ENCODE peak calls at places on chromosomes 3 and 15, in four cellular contexts. L is kidney epithelial cell, Z is stomach, S is spleen. Y is an unnamed sample.
A peak's percentile ranks its signal among the peaks of the same experiment; 100 is the strongest.

GRCh38 chr3:139764936-139765335 is 87.2 kb upstream of the NMNAT3 start:
- DNase-seq in Z (no peak), L (peak; percentile 97), S (no peak), Y (peak; percentile 70)

GRCh38 chr3:7211740-7212139 is 350.8 kb downstream of the GRM7 start:
- DNase-seq in L (no peak), Z (no peak), S (no peak), Y (no peak)

GRCh38 chr3:58536501-58537411 is at the start of gene ACOX2:
- DNase-seq in S (no peak), Z (peak; percentile 48), L (no peak), Y (no peak)

GRCh38 chr3:110550511-110550910 is 521.1 kb upstream of the NECTIN3 start:
- DNase-seq in Z (no peak), L (no peak), S (no peak), Y (no peak)

GRCh38 chr3:108406661-108407206 is 103.7 kb downstream of the MYH15 start:
- DNase-seq in L (peak; percentile 26), S (no peak), Z (no peak), Y (no peak)

GRCh38 chr3:4712109-4712508 is 219.0 kb downstream of the ITPR1 start:
- DNase-seq in S (no peak), L (peak; percentile 82), Z (no peak), Y (no peak)

GRCh38 chr3:46017720-46018119 is 9.6 kb downstream of the XCR1 start:
- DNase-seq in S (no peak), L (no peak), Z (no peak), Y (no peak)

GRCh38 chr3:196684548-196685407 is 27.3 kb downstream of the CEP19 start:
- DNase-seq in S (peak; percentile 82), L (no peak), Z (peak; percentile 64), Y (no peak)

GRCh38 chr15:78930577-78931388 is 14.1 kb downstream of the CTSH start:
- DNase-seq in S (peak; percentile 61), Z (no peak), L (peak; percentile 77), Y (peak; percentile 87)

GRCh38 chr15:100057281-100057680 is 284.5 kb downstream of the ADAMTS17 start:
- DNase-seq in Z (no peak), S (no peak), L (no peak), Y (no peak)

GRCh38 chr3:32947466-32948238 is 3.8 kb upstream of the CCR4 start:
- DNase-seq in S (peak; percentile 91), L (peak; percentile 39), Z (peak; percentile 96), Y (no peak)

GRCh38 chr3:132983143-132983770 is 54.9 kb upstream of the TMEM108 start:
- DNase-seq in Z (no peak), L (no peak), S (no peak), Y (no peak)

GRCh38 chr3:35028157-35028556 is 611.2 kb upstream of the ARPP21 start:
- DNase-seq in S (no peak), Z (no peak), L (no peak), Y (no peak)

GRCh38 chr3:168517514-168518071 is 421.9 kb upstream of the GOLIM4 start:
- DNase-seq in L (no peak), Z (peak; percentile 25), S (no peak), Y (no peak)

GRCh38 chr3:15514663-15515357 is 6.7 kb downstream of the COLQ start:
- DNase-seq in L (no peak), Z (no peak), S (no peak), Y (no peak)

GRCh38 chr3:177705976-177706866 is 508.9 kb upstream of the TBL1XR1 start:
- DNase-seq in S (no peak), L (no peak), Z (no peak), Y (no peak)

GRCh38 chr3:196287066-196287404 is 491 bp downstream of the PCYT1A start:
- DNase-seq in L (no peak), Z (no peak), S (no peak), Y (no peak)

GRCh38 chr15:98713585-98714001 is 65.3 kb downstream of the IGF1R start:
- DNase-seq in S (no peak), Z (peak; percentile 53), L (no peak), Y (no peak)

GRCh38 chr15:60358935-60359672 is 38.7 kb downstream of the ANXA2 start:
- DNase-seq in L (no peak), Z (peak; percentile 48), S (no peak), Y (no peak)

GRCh38 chr3:41684802-41685740 is 276.8 kb downstream of the ULK4 start:
- DNase-seq in L (peak; percentile 86), Z (no peak), S (no peak), Y (no peak)

GRCh38 chr3:84318273-84318809 is 640.4 kb upstream of the CADM2 start:
- DNase-seq in S (no peak), L (no peak), Z (no peak), Y (no peak)

GRCh38 chr3:151468284-151468917 is 7.5 kb upstream of the IGSF10 start:
- DNase-seq in L (no peak), Z (peak; percentile 48), S (no peak), Y (no peak)

GRCh38 chr3:123102826-123103225 is 36.0 kb downstream of the PDIA5 start:
- DNase-seq in L (no peak), Z (no peak), S (peak; percentile 11), Y (no peak)

DNA sequence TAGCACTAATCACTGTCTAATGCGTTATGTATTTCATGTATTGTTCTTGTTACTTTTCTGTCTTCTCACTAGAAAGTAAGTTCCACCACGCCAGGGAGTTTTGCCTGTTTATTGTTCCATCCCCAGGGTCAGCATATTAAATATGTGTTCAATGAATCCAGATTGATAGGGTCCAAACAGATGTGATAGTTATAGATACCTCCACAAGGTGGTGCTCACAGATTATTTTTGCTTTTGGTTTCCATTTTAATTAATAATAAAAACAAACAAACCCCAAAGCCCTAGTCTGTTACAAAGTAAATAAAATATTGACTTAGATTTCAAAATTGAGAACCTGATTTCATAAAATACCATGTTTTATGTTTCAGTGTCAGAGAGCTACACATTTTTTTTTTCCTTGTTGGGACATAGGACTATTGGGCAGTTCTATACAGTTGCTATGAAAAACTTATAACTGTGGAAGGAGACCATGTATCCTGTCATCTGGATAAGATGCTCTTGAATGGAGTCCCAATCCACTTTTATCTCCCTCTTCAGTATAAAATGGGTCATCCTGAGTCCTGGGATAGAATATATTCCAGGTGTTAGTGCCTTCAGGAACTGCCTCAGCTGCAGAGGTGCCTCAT is 12.4 kb downstream of the OTOL1 start:
- DNase-seq in Z (no peak), S (no peak), L (no peak), Y (no peak)
- TF ChIP-seq CTCF in Z (no peak), S (peak; percentile 12), L (peak; percentile 29), Y (peak; percentile 18)

DNA sequence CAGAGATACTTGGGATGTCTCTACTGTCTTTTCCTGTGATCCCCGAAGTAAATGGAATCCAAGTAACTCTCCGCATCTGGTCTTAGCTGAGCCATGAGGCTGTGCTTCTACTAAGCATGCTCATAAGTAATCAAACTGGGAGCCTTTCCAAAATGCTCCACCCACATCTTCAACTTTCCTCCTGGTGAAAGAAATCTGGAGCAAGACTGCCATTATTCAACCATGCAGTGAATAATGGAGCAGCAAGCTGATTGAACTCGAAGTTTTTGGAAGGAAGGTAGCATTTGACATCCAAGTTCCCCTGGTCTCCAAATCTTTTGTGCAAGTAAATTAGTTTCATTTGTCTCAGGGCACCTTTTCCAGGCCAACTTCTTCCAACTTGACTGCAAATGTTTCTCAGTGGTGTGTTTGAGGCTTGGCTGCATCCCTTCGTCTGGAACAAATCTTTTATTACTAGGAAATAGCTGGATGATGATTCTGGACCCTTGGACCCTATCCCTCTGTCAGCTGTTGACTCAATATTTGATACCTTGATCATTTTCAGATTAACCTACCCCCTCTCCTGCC is 19.4 kb downstream of the GXYLT2 start:
- DNase-seq in S (no peak), Z (no peak), L (no peak), Y (peak; percentile 77)
- H3K4me3 ChIP-seq in S (no peak overlapping the region), Z (no peak overlapping the region), L (no peak overlapping the region), Y (no peak overlapping the region)

GRCh38 chr15:91524534-91524933 is 329.0 kb upstream of the SLCO3A1 start:
- DNase-seq in L (no peak), Z (no peak), S (no peak), Y (no peak)
- H3K27me3 ChIP-seq in L (no peaks in the 10 kb centered on the region), Z (no peaks in the 10 kb centered on the region), S (peaks cover 17% of the 10 kb centered on the region), Y (no peaks in the 10 kb centered on the region)

DNA sequence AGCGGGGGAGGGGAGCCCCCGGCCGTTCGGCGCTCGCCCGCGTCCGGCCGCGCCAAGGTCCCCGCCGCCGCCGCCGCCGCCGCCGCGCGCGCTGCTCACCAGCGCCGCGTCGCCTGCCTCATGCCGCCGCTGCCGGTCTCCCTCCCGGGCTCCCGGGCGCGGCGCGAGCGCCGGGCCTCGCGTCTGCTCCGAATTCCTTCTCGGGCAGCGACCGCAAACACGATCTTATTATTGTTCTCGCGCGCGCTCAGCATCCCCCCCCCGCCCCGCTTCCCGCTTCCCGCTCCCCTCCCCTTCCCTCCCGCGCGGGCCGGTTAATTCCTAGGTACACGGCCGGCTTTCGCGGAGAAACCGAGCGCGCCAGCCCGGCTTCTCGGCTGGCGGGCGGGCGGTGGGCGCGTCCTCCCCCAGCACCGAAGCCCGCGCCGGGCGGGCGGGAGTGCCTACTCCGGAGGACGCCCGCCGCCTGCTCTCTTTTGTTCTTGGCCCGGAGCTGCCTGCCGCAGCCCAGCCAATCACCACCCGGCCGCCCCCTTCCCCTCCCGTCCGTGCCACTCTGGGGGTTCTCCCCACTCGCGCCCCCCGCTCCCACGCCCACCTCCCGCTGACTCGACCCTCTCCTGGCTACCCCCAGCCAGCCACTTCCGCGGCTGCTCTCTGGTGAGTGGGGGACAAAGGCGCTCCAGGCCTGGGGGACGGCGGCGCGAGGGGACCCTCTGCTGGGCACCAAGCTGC is at the start of gene HDGFL3:
- DNase-seq in Z (peak; percentile 46), S (peak; percentile 78), L (no peak), Y (no peak)
- TF ChIP-seq CTCF in Z (no peak), S (no peak), L (peak; percentile 13), Y (no peak)

GRCh38 chr3:23114479-23114878 is 88.6 kb upstream of the UBE2E2 start:
- DNase-seq in L (no peak), Z (no peak), S (no peak), Y (no peak)
- H3K4me3 ChIP-seq in L (no peak overlapping the region), Z (no peak overlapping the region), S (no peak overlapping the region), Y (no peak overlapping the region)

DNA sequence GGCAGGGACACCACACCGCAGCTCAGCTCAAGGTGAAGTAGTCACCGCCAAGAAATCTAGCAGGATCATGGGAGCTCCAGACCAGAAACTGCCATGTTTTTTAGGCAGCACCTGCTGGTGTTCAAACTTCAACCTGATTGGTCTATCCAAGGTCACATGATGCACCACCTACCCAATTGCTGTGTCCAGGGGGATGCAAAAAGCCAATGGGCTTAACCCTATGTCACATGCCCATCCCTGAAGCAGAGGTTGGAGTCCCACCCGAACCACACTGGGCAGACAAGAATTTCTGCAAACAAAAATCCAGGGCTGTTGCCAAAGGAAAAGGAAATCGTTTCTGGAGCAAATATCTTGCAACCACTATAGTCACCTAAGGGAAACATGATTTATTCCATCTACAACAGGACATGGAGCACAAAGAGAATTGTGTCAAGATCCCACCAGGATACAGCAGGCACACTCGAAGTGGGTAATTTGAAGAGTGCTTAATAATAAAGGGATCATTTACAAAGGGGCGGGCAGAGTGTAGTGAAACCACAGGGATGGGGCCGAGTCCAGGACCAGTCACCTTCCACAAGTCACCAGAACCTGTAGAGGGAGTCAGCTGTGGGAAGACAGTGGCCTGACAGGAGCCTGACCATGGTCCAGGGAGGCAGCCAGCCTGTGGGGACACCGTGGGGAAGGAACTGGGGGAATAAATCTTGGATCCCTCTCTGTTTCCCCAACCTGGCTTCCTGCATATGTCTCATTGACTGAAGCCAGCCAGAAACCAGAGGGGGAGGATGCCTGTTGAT is 34.2 kb upstream of the TSEN2 start:
- DNase-seq in Z (no peak), S (peak; percentile 12), L (no peak), Y (no peak)
- H3K27me3 ChIP-seq in Z (no peaks in the 10 kb centered on the region), S (no peaks in the 10 kb centered on the region), L (no peaks in the 10 kb centered on the region), Y (no peaks in the 10 kb centered on the region)

GRCh38 chr15:25501828-25502446 is 63.1 kb upstream of the UBE3A start:
- DNase-seq in Z (no peak), S (no peak), L (no peak), Y (no peak)
- TF ChIP-seq CTCF in Z (peak; percentile 33), S (peak; percentile 49), L (peak; percentile 42), Y (peak; percentile 36)